ENCODE peak calls at places on chromosomes 16 and 17, in four cellular contexts. S is upper lobe of right lung, Q is psoas muscle, E is fibroblast of lung. U is an unnamed sample.

GRCh38 chr16:57304169-57305061 is 19.9 kb upstream of the PLLP start:
- DNase-seq in E (peak), S (peak), Q (peak), U (no peak)

GRCh38 chr17:48058393-48059124 is 10.4 kb downstream of the NFE2L1 start:
- DNase-seq in Q (no peak), S (no peak), E (no peak), U (no peak)

GRCh38 chr17:82882715-82883446 is 43.1 kb upstream of the ZNF750 start:
- DNase-seq in E (no peak), S (peak), Q (no peak), U (no peak)

GRCh38 chr17:71208111-71208704 is 912.6 kb upstream of the SOX9 start:
- DNase-seq in S (no peak), E (peak), Q (no peak), U (peak)

GRCh38 chr17:2593846-2594656 is 597 bp downstream of the PAFAH1B1 start:
- DNase-seq in Q (peak), S (peak), E (peak), U (peak)

GRCh38 chr16:7431723-7432122 is 99.1 kb downstream of the RBFOX1 start:
- DNase-seq in S (no peak), E (no peak), Q (no peak), U (no peak)

GRCh38 chr17:29918016-29918415 is 12.0 kb downstream of the SSH2 start:
- DNase-seq in Q (no peak), E (no peak), S (no peak), U (no peak)

GRCh38 chr17:40884708-40885512 is at the start of gene KRT20:
- DNase-seq in Q (no peak), S (no peak), E (no peak), U (no peak)

GRCh38 chr17:40306395-40306794 is 2.6 kb upstream of the RARA start:
- DNase-seq in E (no peak), S (no peak), Q (no peak), U (no peak)

GRCh38 chr16:35195864-35196216 is 1736.4 kb downstream of the TP53TG3F start:
- DNase-seq in E (no peak), S (peak), Q (no peak), U (no peak)

GRCh38 chr17:19752216-19753048 is 4.3 kb upstream of the ALDH3A1 start:
- DNase-seq in Q (peak), E (no peak), S (no peak), U (no peak)

GRCh38 chr16:31427441-31428276 is 501 bp downstream of the COX6A2 start:
- DNase-seq in Q (peak), S (peak), E (no peak), U (no peak)

GRCh38 chr16:75566040-75566888 is at the start of gene GABARAPL2:
- DNase-seq in Q (peak), E (peak), S (peak), U (no peak)

GRCh38 chr16:19348578-19349315 is 63.2 kb downstream of the CLEC19A start:
- DNase-seq in E (peak), Q (no peak), S (no peak), U (no peak)

GRCh38 chr17:41382396-41382795 is 290 bp upstream of the KRT34 start:
- DNase-seq in Q (no peak), E (no peak), S (no peak), U (no peak)

GRCh38 chr16:30747331-30747730 is 894 bp upstream of the PHKG2 start:
- DNase-seq in S (no peak), Q (no peak), E (peak), U (no peak)

GRCh38 chr16:27712251-27712711 is 162.3 kb downstream of the KATNIP start:
- DNase-seq in S (peak), E (no peak), Q (peak), U (no peak)

GRCh38 chr17:75478508-75478907 is 22.1 kb downstream of the TMEM94 start:
- DNase-seq in E (peak), S (no peak), Q (no peak), U (no peak)

GRCh38 chr16:29779474-29779873 is 1.4 kb downstream of the ZG16 start:
- DNase-seq in S (no peak), E (no peak), Q (no peak), U (no peak)

GRCh38 chr17:59311051-59311468 is 20.4 kb upstream of the YPEL2 start:
- DNase-seq in E (no peak), Q (no peak), S (no peak), U (no peak)

GRCh38 chr17:19708431-19709175 is 7.8 kb downstream of the SLC47A2 start:
- DNase-seq in E (no peak), Q (no peak), S (no peak), U (no peak)

GRCh38 chr16:14487579-14487978 is 142.5 kb downstream of the PARN start:
- DNase-seq in Q (no peak), E (no peak), S (no peak), U (no peak)

GRCh38 chr17:47013341-47013740 is 34.3 kb upstream of the RPRML start:
- DNase-seq in S (no peak), Q (no peak), E (peak), U (no peak)

GRCh38 chr17:44086364-44087311 is 16.1 kb downstream of the G6PC3 start:
- DNase-seq in E (peak), Q (peak), S (no peak), U (peak)

GRCh38 chr16:56231-56927 is 2.8 kb downstream of the SNRNP25 start:
- DNase-seq in Q (peak), S (no peak), E (no peak), U (no peak)

GRCh38 chr17:4066210-4066609 is 76.6 kb downstream of the ZZEF1 start:
- DNase-seq in E (no peak), S (no peak), Q (no peak), U (no peak)

GRCh38 chr16:50305441-50306061 is 39.2 kb downstream of the ADCY7 start:
- DNase-seq in E (no peak), S (peak), Q (peak), U (no peak)

GRCh38 chr17:61463068-61463980 is 11.1 kb downstream of the TBX4 start:
- DNase-seq in E (no peak), S (peak), Q (peak), U (no peak)

GRCh38 chr16:4323845-4324478 is 8.1 kb downstream of the GLIS2 start:
- DNase-seq in Q (peak), S (peak), E (peak), U (no peak)

GRCh38 chr16:89505204-89506112 is 2.7 kb upstream of the SPG7 start:
- DNase-seq in Q (peak), E (peak), S (peak), U (no peak)

GRCh38 chr17:48542956-48543853 is 1.7 kb downstream of the HOXB2 start:
- DNase-seq in S (no peak), E (no peak), Q (peak), U (no peak)

GRCh38 chr16:55508271-55508921 is 476 bp upstream of the LPCAT2 start:
- DNase-seq in Q (no peak), E (no peak), S (no peak), U (no peak)

GRCh38 chr17:60390881-60391418 is 983 bp downstream of the USP32 start:
- DNase-seq in S (no peak), E (peak), Q (peak), U (no peak)

GRCh38 chr17:51748749-51749604 is 409.5 kb downstream of the CA10 start:
- DNase-seq in S (no peak), E (no peak), Q (no peak), U (no peak)

GRCh38 chr17:80746262-80746935 is 201.8 kb downstream of the RPTOR start:
- DNase-seq in S (no peak), E (no peak), Q (no peak), U (no peak)

DNA sequence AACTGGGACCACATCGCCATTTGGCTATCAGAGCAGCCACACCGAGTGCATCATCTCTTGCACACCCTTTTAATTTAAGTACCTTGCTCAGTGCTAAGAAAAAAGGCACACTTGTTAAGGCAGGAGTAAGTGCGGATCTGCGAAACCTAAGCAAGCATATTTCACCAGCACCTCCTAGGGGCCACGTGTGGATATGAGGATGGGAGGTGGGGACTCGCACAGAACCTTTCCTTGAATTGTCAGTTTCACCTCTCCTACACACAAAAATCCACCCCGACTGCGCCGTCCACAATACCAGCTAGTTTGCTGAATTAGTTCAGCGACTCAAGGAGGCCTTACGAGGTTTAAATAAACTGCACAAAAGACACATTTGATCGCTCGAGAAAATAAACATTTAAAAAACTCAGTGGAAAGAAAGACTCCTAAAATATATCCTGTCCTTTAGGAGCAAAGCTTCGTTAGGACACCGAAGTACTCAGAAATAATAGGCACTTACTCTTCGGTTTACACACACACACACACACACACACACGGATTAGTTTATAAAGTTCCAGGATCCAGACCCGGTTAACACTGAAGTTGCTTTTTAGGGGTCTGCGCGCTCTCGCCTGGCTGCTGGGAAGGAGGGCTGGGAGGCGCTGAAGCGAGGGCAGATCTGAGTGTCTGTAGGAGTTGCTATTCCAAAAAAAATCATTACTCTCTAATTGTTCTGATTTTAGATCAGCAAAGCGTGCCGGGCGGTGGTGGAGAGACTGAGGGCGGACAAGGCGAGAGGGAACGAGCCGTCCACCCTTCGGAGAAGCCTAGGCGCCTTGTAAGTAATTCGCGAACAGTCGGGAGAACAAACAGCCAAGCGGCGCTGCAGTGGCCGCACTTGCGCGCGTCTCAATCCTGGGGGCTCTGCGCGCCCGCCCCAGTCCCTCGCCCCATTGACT is 1.0 kb upstream of the KCNJ2 start:
- DNase-seq in Q (peak), E (peak), S (peak), U (peak)
- TF ChIP-seq CTCF in Q (peak), E (peak), S (peak), U (peak)

DNA sequence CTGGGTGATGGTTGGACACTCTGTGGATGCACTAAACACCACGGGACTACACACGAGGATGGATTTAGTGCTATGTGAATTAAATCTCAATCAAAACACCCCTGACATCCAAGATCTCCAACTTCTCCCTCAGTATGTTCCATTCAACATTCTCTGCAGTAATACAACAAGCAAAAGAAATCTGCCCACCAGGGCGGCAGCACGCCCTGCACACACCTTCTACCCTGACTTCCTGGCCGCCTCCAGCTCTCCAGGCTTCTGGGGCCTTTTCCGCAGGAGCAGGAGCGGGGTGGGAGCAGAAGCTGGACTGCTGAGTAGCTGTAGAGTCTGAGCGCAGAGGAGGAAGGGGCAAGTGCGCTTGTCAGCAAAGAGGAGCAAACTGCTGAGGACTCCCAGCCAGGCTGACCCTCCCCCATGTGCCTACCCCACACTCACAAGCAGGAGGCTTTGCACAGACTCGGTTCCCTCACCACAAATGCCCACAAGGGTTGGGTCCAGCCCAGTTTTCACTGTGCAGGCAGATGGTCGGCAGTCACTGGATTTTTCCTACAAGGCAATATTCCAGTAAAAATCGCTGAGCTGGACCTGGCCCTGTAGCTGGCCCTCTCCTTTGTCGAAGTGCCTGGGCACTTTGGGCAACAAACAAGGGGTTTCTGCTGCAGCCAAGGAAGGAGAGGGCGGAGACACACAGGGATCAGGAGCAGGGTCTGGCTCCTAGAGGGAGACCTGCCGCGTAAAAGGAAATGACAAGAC is 22.8 kb downstream of the ZDHHC7 start:
- DNase-seq in Q (peak), E (no peak), S (no peak), U (no peak)
- TF ChIP-seq CTCF in Q (peak), E (no peak), S (no peak), U (no peak)

GRCh38 chr17:8176998-8177731 is 985 bp upstream of the TMEM107 start:
- DNase-seq in Q (no peak), S (no peak), E (no peak), U (no peak)

GRCh38 chr17:8173871-8174322 is 2.3 kb downstream of the TMEM107 start:
- DNase-seq in S (no peak), Q (no peak), E (no peak), U (no peak)

GRCh38 chr17:8173056-8173870 is 2.9 kb downstream of the TMEM107 start:
- DNase-seq in Q (peak), E (peak), S (peak), U (peak)

GRCh38 chr17:8175795-8176196 is 384 bp downstream of the TMEM107 start:
- DNase-seq in E (no peak), Q (no peak), S (no peak), U (no peak)

DNA sequence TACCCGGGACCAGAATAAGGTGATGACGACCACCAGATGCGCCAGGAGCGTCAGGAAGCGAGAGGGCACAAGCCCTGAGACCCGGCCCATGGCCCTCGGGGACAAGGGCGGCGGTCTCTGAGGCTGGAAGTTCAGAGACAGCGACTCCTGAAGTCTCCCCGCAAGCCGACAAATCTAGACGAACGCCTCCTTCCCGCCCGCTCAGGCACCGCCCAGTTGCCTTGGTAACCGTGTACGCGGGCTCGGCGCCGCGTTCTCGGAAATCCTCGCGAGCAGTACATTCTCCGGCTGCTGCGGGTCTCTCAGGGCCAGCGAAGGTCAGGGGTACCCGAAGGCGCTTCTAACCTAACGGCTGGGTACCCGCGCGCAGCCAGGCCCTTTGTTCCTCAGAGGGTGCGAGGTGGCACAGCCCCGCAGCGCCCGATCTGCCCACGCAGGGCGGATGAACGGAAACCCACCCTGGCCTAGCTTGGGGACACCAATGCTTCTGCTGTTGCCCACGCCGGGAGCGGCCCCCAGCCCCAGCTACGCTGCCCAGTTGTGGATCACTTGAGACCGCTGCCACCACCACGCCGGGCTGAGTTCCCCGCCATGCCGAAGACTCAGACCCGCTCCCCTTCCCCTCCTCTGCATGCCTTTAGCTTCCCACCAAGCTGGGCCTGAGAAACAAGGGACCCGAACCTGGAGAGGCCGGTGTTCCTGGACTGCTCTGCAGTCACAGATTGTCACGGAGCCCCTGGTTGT is at the start of gene TMEM107:
- DNase-seq in S (peak), E (peak), Q (peak), U (no peak)
- TF ChIP-seq CTCF in S (no peak), E (no peak), Q (no peak), U (peak)

DNA sequence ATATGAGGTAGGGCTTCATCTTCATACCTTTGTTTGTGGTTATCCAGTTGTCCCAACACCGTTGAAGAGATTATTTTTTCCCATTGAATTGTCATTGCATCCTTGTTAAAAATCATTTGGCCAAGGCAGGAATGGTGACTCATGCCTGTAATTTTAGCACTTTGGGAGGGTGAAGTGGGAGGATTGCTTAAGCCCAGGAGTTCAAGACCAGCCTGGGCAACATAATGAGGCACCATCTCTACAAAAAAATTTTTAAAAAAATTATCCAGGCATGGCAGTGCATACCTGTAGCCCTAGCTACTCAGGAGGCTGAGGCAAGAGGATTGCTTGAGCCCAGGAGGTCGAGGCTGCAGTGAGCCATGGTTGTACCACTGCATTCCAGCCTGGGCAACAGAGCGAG is 223.9 kb downstream of the TANC2 start:
- DNase-seq in S (no peak), E (no peak), Q (no peak), U (no peak)
- TF ChIP-seq CTCF in S (no peak), E (no peak), Q (no peak), U (no peak)

DNA sequence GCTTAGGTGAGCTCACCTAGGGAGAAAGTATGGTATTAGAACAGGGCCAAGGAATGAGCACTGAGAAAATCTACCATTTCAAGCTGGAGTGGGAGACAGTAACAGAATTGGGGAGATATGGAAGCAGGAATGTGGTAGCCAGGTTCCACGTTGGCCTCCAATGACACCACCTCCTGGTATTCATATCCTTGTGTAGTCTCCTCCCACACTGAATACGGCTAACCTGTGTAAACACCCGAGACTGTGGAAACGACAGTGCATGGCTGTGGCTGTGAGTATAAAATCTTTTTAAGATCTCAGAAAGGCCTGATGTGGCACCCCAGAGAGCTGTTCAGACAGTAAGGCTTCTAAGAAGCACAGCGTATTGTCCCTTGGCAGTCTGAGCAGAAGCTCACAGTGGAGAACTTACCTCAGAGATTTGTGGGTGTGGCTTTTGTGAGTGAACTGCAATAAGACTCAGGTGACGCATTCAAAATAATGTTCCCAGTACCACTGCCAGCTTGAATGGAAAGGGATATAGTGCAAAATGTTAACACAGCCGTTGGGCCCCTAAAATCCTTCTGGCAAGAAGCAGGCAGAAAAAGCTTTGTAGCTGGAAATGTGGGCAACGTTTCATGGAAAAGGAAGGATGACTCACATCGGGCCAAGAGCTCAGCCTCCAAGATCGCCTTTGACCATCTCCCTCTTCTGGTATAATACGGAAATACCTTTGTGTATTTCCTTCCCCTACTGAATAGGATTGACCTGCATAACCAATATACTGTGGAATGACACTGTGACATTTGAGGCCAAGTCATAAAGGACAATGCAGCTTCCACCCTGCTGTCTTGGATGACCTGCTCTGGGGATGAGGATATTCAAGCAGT is 14.4 kb downstream of the SDR42E1 start:
- DNase-seq in Q (no peak), E (peak), S (no peak), U (no peak)
- TF ChIP-seq CTCF in Q (no peak), E (peak), S (peak), U (peak)

GRCh38 chr17:63949576-63950250 is 17.6 kb upstream of the CD79B start:
- DNase-seq in E (no peak), S (no peak), Q (no peak), U (no peak)
- TF ChIP-seq CTCF in E (no peak), S (no peak), Q (no peak), U (no peak)

U was measured in AG09319.